ENCODE peak calls at places on chromosomes 5 and 9, in seven cellular contexts. H is stimulated activated CD8-positive, alpha-beta memory T cell treated with anti-CD3 and anti-CD28 coated beads, Interleukin-15, amount 100 ng/mL, for 24 hours; K is NCI-H1105; R is iris pigment epithelial cell; E is NCI-H2029; T is dorsolateral prefrontal cortex; L is OCI-LY7. S is an unnamed sample.
A peak's percentile ranks its signal among the peaks of the same experiment; 100 is the strongest.

GRCh38 chr5:1555011-1555807 is 31.4 kb upstream of the LPCAT1 start:
- DNase-seq in T (no peak), E (peak; percentile 99), L (no peak), K (peak; percentile 67), R (peak; percentile 51), H (no peak), S (peak; percentile 100)

GRCh38 chr5:15261279-15261668 is 238.7 kb upstream of the FBXL7 start:
- DNase-seq in L (no peak), E (no peak), K (no peak), T (no peak), H (no peak), R (no peak), S (no peak)

GRCh38 chr5:10715605-10716004 is 45.4 kb downstream of the DAP start:
- DNase-seq in H (no peak), T (no peak), L (no peak), R (no peak), E (no peak), K (no peak), S (no peak)

GRCh38 chr9:101636247-101636646 is 41.5 kb upstream of the PPP3R2 start:
- DNase-seq in R (no peak), H (no peak), T (no peak), L (no peak), E (no peak), K (no peak), S (no peak)

GRCh38 chr5:160054831-160055230 is 45.9 kb downstream of the TTC1 start:
- DNase-seq in L (no peak), H (no peak), R (peak; percentile 65), E (no peak), K (no peak), T (no peak), S (peak; percentile 18)

GRCh38 chr5:87650284-87650683 is 237.6 kb upstream of the CCNH start:
- DNase-seq in T (no peak), R (peak; percentile 25), H (no peak), E (no peak), L (no peak), K (no peak), S (no peak)

GRCh38 chr9:10700266-10700665 is 87.5 kb upstream of the PTPRD start:
- DNase-seq in R (peak; percentile 1), K (no peak), E (no peak), T (no peak), H (no peak), L (no peak), S (no peak)

GRCh38 chr5:109743770-109744212 is 54.1 kb downstream of the MAN2A1 start:
- DNase-seq in T (no peak), E (no peak), L (no peak), R (peak; percentile 96), H (no peak), K (no peak), S (peak; percentile 91)

GRCh38 chr9:99595796-99596195 is 225.9 kb upstream of the NR4A3 start:
- DNase-seq in K (no peak), R (no peak), E (no peak), L (peak; percentile 2), T (no peak), H (no peak), S (no peak)

GRCh38 chr9:2126331-2126789 is 111.2 kb downstream of the SMARCA2 start:
- DNase-seq in H (no peak), K (no peak), E (no peak), T (no peak), R (peak; percentile 38), L (no peak), S (no peak)

GRCh38 chr9:87585456-87585855 is 87.8 kb downstream of the DAPK1 start:
- DNase-seq in K (no peak), E (no peak), H (no peak), T (no peak), L (no peak), R (no peak), S (no peak)

GRCh38 chr9:115649991-115650472 is 503.6 kb upstream of the PAPPA start:
- DNase-seq in E (no peak), T (peak; percentile 33), R (peak; percentile 99), K (no peak), H (no peak), L (no peak), S (peak; percentile 57)

GRCh38 chr9:117555964-117556629 is 141.2 kb upstream of the ASTN2 start:
- DNase-seq in H (no peak), K (peak; percentile 25), L (peak; percentile 44), T (peak; percentile 52), E (no peak), R (peak; percentile 58), S (peak; percentile 52)

GRCh38 chr5:154084255-154084654 is 45.5 kb downstream of the MFAP3 start:
- DNase-seq in H (no peak), E (no peak), R (no peak), T (no peak), L (no peak), K (no peak), S (no peak)

GRCh38 chr9:128372188-128372641 is 1.0 kb downstream of the URM1 start:
- DNase-seq in R (no peak), H (no peak), L (peak; percentile 17), T (peak; percentile 48), E (peak; percentile 5), K (no peak), S (no peak)

GRCh38 chr9:113577525-113578261 is 114.2 kb downstream of the RGS3 start:
- DNase-seq in E (no peak), T (no peak), K (no peak), H (no peak), L (no peak), R (peak; percentile 35), S (peak; percentile 86)

GRCh38 chr5:50441479-50441815 is 359 bp upstream of the EMB start:
- DNase-seq in H (no peak), K (no peak), E (no peak), L (no peak), T (no peak), R (no peak), S (no peak)

GRCh38 chr9:63859475-63860215 is 1425.4 kb downstream of the FOXD4L5 start:
- DNase-seq in R (no peak), K (no peak), T (no peak), L (no peak), E (no peak), H (no peak), S (no peak)

GRCh38 chr9:95736370-95736769 is 139.1 kb upstream of the ERCC6L2 start:
- DNase-seq in R (peak; percentile 21), K (no peak), E (no peak), H (no peak), L (peak; percentile 9), T (no peak), S (no peak)

GRCh38 chr9:94987731-94988130 is 261.2 kb downstream of the AOPEP start:
- DNase-seq in L (no peak), E (no peak), H (no peak), R (no peak), K (no peak), T (no peak), S (no peak)